ENCODE peak calls at places on chromosomes 7 and 10, in ten cellular contexts. C is stimulated activated CD8-positive, alpha-beta memory T cell treated with anti-CD3 and anti-CD28 coated beads, Interleukin-2, amount 100 ng/mL, for 1 hour; B is T-helper 17 cell; A is ecto neural progenitor cell; M is KG1; E is B cell; W is AG08395; G is activated CD4-positive, alpha-beta T cell treated with anti-CD3 and anti-CD28 coated beads, Interleukin-2, amount 10 ng/mL, durations not matched to agents 7 days and 5 days; R is H54; K is adrenal gland. D is an unnamed sample.

GRCh38 chr7:13159467-13160184 is 472.2 kb downstream of the ARL4A start:
- DNase-seq in C (no peak), B (no peak), A (no peak), M (no peak), E (no peak), W (no peak), G (no peak), R (no peak), K (no peak), D (no peak)

GRCh38 chr7:34156336-34156735 is 251.0 kb downstream of the BMPER start:
- DNase-seq in C (no peak), B (no peak), A (no peak), M (no peak), E (no peak), W (peak), G (no peak), R (no peak), K (no peak), D (no peak)

GRCh38 chr7:128404143-128404681 is 5.6 kb downstream of the IMPDH1 start:
- DNase-seq in C (no peak), B (no peak), A (no peak), M (no peak), E (no peak), W (no peak), G (no peak), R (no peak), K (no peak), D (no peak)

GRCh38 chr10:32938554-32939061 is 19.4 kb downstream of the ITGB1 start:
- DNase-seq in C (no peak), B (no peak), A (peak), M (no peak), E (no peak), W (peak), G (no peak), R (no peak), K (peak), D (peak)

GRCh38 chr10:27482984-27483956 is 20.8 kb upstream of the RAB18 start:
- DNase-seq in C (no peak), B (no peak), A (no peak), M (no peak), E (no peak), W (peak), G (no peak), R (peak), K (no peak), D (no peak)

GRCh38 chr10:47019546-47019945 is 108.3 kb downstream of the PTPN20 start:
- DNase-seq in C (no peak), B (no peak), A (no peak), M (no peak), E (no peak), W (no peak), G (peak), R (no peak), K (no peak), D (no peak)

GRCh38 chr7:17033245-17033644 is 151.5 kb upstream of the AGR3 start:
- DNase-seq in C (no peak), B (no peak), A (no peak), M (no peak), E (no peak), W (no peak), G (no peak), R (no peak), K (no peak), D (no peak)

GRCh38 chr7:80879849-80880248 is 39.0 kb downstream of the SEMA3C start:
- DNase-seq in C (no peak), B (no peak), A (no peak), M (no peak), E (no peak), W (no peak), G (no peak), R (no peak), K (no peak), D (peak)

GRCh38 chr7:131940621-131941020 is 384.2 kb upstream of the PODXL start:
- DNase-seq in C (no peak), B (no peak), A (no peak), M (no peak), E (no peak), W (no peak), G (no peak), R (no peak), K (no peak), D (no peak)